ENCODE peak calls at places on chromosomes 13 and 19, in eight cellular contexts. Y is iPS-NIHi11, Q is dermis blood vessel endothelial cell, P is LHCN-M2, S is iris pigment epithelial cell, G is esophagus squamous epithelium, J is GM03348, A is GOT3. C is an unnamed sample.

GRCh38 chr13:103772576-103772975 is 706.4 kb upstream of the SLC10A2 start:
- DNase-seq in P (no peak), J (no peak), Q (no peak), Y (peak; percentile 20), A (no peak), G (no peak), S (no peak), C (no peak)

GRCh38 chr19:40523322-40524047 is 53.2 kb upstream of the SHKBP1 start:
- DNase-seq in Q (peak; percentile 79), Y (peak; percentile 81), G (no peak), P (peak; percentile 49), S (peak; percentile 59), J (peak; percentile 59), A (no peak), C (peak; percentile 67)

GRCh38 chr19:38900816-38901215 is 1.0 kb downstream of the NFKBIB start:
- DNase-seq in Q (peak; percentile 11), J (no peak), G (no peak), P (no peak), A (no peak), Y (no peak), S (peak; percentile 10), C (no peak)

GRCh38 chr13:60448907-60449510 is 52.0 kb downstream of the TDRD3 start:
- DNase-seq in A (no peak), Y (peak; percentile 55), P (peak; percentile 50), Q (peak; percentile 78), J (peak; percentile 58), G (no peak), S (peak; percentile 69), C (no peak)

GRCh38 chr13:29582171-29582570 is 13.3 kb downstream of the SLC7A1 start:
- DNase-seq in A (no peak), S (no peak), Q (no peak), G (no peak), J (no peak), P (no peak), Y (no peak), C (no peak)

GRCh38 chr13:97566907-97567306 is 132.9 kb downstream of the RAP2A start:
- DNase-seq in G (no peak), P (no peak), Y (no peak), S (no peak), Q (no peak), J (no peak), A (no peak), C (no peak)

GRCh38 chr19:44891016-44891882 is at the start of gene TOMM40:
- DNase-seq in A (no peak), Y (peak; percentile 98), P (peak; percentile 100), J (peak; percentile 24), Q (peak; percentile 18), G (peak; percentile 100), S (peak; percentile 99), C (peak; percentile 100)

GRCh38 chr13:98476106-98476505 is 100.8 kb downstream of the STK24 start:
- DNase-seq in A (no peak), S (no peak), Y (peak; percentile 49), J (no peak), G (no peak), Q (peak; percentile 27), P (no peak), C (no peak)